ENCODE peak calls at places on chromosomes 6 and 20, in six cellular contexts. B is mucosa of descending colon; F is NCI-H1105 treated with DMSO at 0.1 percent for 48 hours; S is AG08396; P is heart left ventricle; A is stimulated activated naive CD8-positive, alpha-beta T cell treated with anti-CD3 and anti-CD28 coated beads, Interleukin-15, amount 100 ng/mL, for 72 hours. Q is an unnamed sample.

GRCh38 chr6:120899932-120900331 is 434.3 kb downstream of the TBC1D32 start:
- DNase-seq in B (no peak), F (no peak), S (no peak), P (no peak), A (no peak), Q (no peak)

GRCh38 chr6:98716341-98716740 is 118.0 kb upstream of the POU3F2 start:
- DNase-seq in B (no peak), F (no peak), S (no peak), P (no peak), A (no peak), Q (no peak)

GRCh38 chr6:14224359-14225103 is 107.0 kb downstream of the CD83 start:
- DNase-seq in B (no peak), F (no peak), S (no peak), P (no peak), A (no peak), Q (no peak)

GRCh38 chr20:50050660-50051308 is 62.2 kb downstream of the UBE2V1 start:
- DNase-seq in B (no peak), F (no peak), S (no peak), P (no peak), A (no peak), Q (no peak)

GRCh38 chr6:37170273-37171140 is 555 bp downstream of the PIM1 start:
- DNase-seq in B (no peak), F (peak), S (peak), P (peak), A (peak), Q (peak)

GRCh38 chr6:15921243-15921642 is 207.6 kb upstream of the MYLIP start:
- DNase-seq in B (no peak), F (no peak), S (no peak), P (no peak), A (no peak), Q (no peak)

GRCh38 chr6:28765978-28766351 is 157.8 kb downstream of the TRIM27 start:
- DNase-seq in B (no peak), F (no peak), S (no peak), P (no peak), A (no peak), Q (no peak)

GRCh38 chr6:69729870-69730449 is 66.8 kb downstream of the LMBRD1 start:
- DNase-seq in B (no peak), F (peak), S (no peak), P (no peak), A (no peak), Q (no peak)

GRCh38 chr6:33622456-33623431 is 1.6 kb downstream of the ITPR3 start:
- DNase-seq in B (peak), F (no peak), S (peak), P (no peak), A (peak), Q (no peak)